ENCODE peak calls at places on chromosomes 4 and X, in six cellular contexts. O, T, V, H, J and B are unnamed samples.

GRCh38 chrX:102599084-102599949 is at the start of gene ARMCX5:
- DNase-seq in O (peak; percentile 70), T (peak; percentile 81), V (peak; percentile 62), H (peak; percentile 85), J (peak; percentile 48), B (peak; percentile 39)

GRCh38 chr4:119103263-119103662 is 32.4 kb upstream of the MYOZ2 start:
- DNase-seq in O (peak; percentile 1), T (peak; percentile 83), V (no peak), H (peak; percentile 86), J (peak; percentile 97), B (no peak)

GRCh38 chr4:45006078-45006477 is 279.7 kb upstream of the GNPDA2 start:
- DNase-seq in O (no peak), T (no peak), V (no peak), H (no peak), J (no peak), B (no peak)

GRCh38 chr4:16122784-16123183 is 39.0 kb upstream of the PROM1 start:
- DNase-seq in O (peak; percentile 40), T (no peak), V (no peak), H (no peak), J (no peak), B (no peak)

GRCh38 chr4:140102406-140102805 is 51.6 kb downstream of the MAML3 start:
- DNase-seq in O (no peak), T (no peak), V (no peak), H (peak; percentile 49), J (no peak), B (no peak)

GRCh38 chr4:5979981-5980380 is 38.2 kb downstream of the C4orf50 start:
- DNase-seq in O (no peak), T (no peak), V (peak; percentile 85), H (no peak), J (no peak), B (no peak)

GRCh38 chrX:120653000-120653399 is 23.1 kb upstream of the C1GALT1C1 start:
- DNase-seq in O (no peak), T (no peak), V (no peak), H (no peak), J (no peak), B (no peak)

GRCh38 chr4:100945789-100946188 is 401.5 kb downstream of the PPP3CA start:
- DNase-seq in O (no peak), T (no peak), V (no peak), H (no peak), J (no peak), B (no peak)

GRCh38 chr4:120277509-120277908 is 210.9 kb upstream of the MAD2L1 start:
- DNase-seq in O (no peak), T (no peak), V (no peak), H (no peak), J (no peak), B (no peak)

GRCh38 chrX:64975491-64975890 is 759 bp downstream of the ZC4H2 start:
- DNase-seq in O (no peak), T (peak; percentile 76), V (peak; percentile 38), H (no peak), J (no peak), B (peak; percentile 9)

GRCh38 chrX:153321381-153322105 is at the start of gene PNMA6F:
- DNase-seq in O (no peak), T (no peak), V (no peak), H (no peak), J (no peak), B (no peak)

GRCh38 chr4:38223306-38223705 is 263.1 kb downstream of the PTTG2 start:
- DNase-seq in O (no peak), T (no peak), V (no peak), H (no peak), J (no peak), B (no peak)

GRCh38 chrX:545488-545887 is 85.1 kb upstream of the SHOX start:
- DNase-seq in O (no peak), T (peak; percentile 71), V (no peak), H (no peak), J (peak; percentile 10), B (no peak)

GRCh38 chrX:53550756-53551463 is 116.7 kb upstream of the HSD17B10 start:
- DNase-seq in O (no peak), T (no peak), V (no peak), H (no peak), J (no peak), B (no peak)

GRCh38 chr4:156598138-156598681 is 373.4 kb downstream of the PDGFC start:
- DNase-seq in O (no peak), T (no peak), V (no peak), H (no peak), J (peak; percentile 60), B (no peak)

GRCh38 chr4:15110120-15110571 is 107.9 kb downstream of the CPEB2 start:
- DNase-seq in O (no peak), T (no peak), V (no peak), H (peak; percentile 22), J (no peak), B (no peak)

GRCh38 chr4:78622253-78622979 is 70.8 kb downstream of the ANXA3 start:
- DNase-seq in O (no peak), T (no peak), V (no peak), H (peak; percentile 20), J (peak; percentile 57), B (no peak)

GRCh38 chrX:120332394-120332793 is 21.1 kb upstream of the TMEM255A start:
- DNase-seq in O (no peak), T (no peak), V (no peak), H (no peak), J (no peak), B (no peak)

GRCh38 chrX:13885591-13885990 is 68.7 kb upstream of the GPM6B start:
- DNase-seq in O (no peak), T (no peak), V (no peak), H (no peak), J (no peak), B (no peak)

GRCh38 chr4:99815597-99816011 is 1.0 kb upstream of the DAPP1 start:
- DNase-seq in O (no peak), T (no peak), V (no peak), H (peak; percentile 71), J (no peak), B (no peak)

GRCh38 chr4:71765837-71766236 is 18.0 kb downstream of the GC start:
- DNase-seq in O (no peak), T (no peak), V (no peak), H (no peak), J (no peak), B (no peak)

GRCh38 chr4:2441393-2442174 is 22.8 kb downstream of the CFAP99 start:
- DNase-seq in O (peak; percentile 75), T (no peak), V (peak; percentile 95), H (peak; percentile 28), J (no peak), B (peak; percentile 92)